ENCODE peak calls at places on chromosomes 16 and 17, in four cellular contexts. A, S, H and R are unnamed samples. For H3K9me3 and H3K4me1, the result is how much of the 10 kb centered on the place peaks cover.

GRCh38 chr16:65570261-65570660 is 448.4 kb upstream of the CDH11 start:
- DNase-seq in H (no peak), S (no peak), A (no peak), R (no peak)

GRCh38 chr17:78602246-78602645 is 25.1 kb upstream of the DNAH17 start:
- DNase-seq in H (no peak), A (no peak), S (no peak), R (no peak)

GRCh38 chr16:23729503-23730424 is 16.7 kb upstream of the ERN2 start:
- DNase-seq in H (peak), S (no peak), A (no peak), R (no peak)

GRCh38 chr16:54931041-54931756 is 534 bp downstream of the IRX5 start:
- DNase-seq in S (peak), A (no peak), H (peak), R (no peak)

GRCh38 chr17:42180411-42180921 is 476 bp downstream of the KCNH4 start:
- DNase-seq in A (no peak), S (no peak), H (no peak), R (no peak)

GRCh38 chr17:31225831-31226230 is 71.2 kb downstream of the OMG start:
- DNase-seq in S (no peak), A (no peak), H (no peak), R (no peak)

GRCh38 chr16:14037960-14038359 is 33.2 kb upstream of the MRTFB start:
- DNase-seq in A (no peak), H (no peak), S (no peak), R (no peak)

GRCh38 chr16:48562475-48562874 is 47.5 kb downstream of the N4BP1 start:
- DNase-seq in H (no peak), S (no peak), A (no peak), R (no peak)

GRCh38 chr16:22232277-22233049 is 26.4 kb downstream of the EEF2K start:
- DNase-seq in A (no peak), S (no peak), H (peak), R (no peak)

GRCh38 chr17:72985882-72986720 is 106.4 kb downstream of the SLC39A11 start:
- DNase-seq in A (no peak), H (peak), S (no peak), R (peak)

GRCh38 chr17:7060165-7060890 is 16.4 kb upstream of the SLC16A11 start:
- DNase-seq in A (no peak), H (no peak), S (peak), R (no peak)

GRCh38 chr16:11361751-11362742 is 16.8 kb downstream of the RMI2 start:
- DNase-seq in S (no peak), H (no peak), A (peak), R (peak)

GRCh38 chr17:49696233-49696761 is 11.5 kb downstream of the SLC35B1 start:
- DNase-seq in A (peak), S (no peak), H (no peak), R (peak)

GRCh38 chr16:73095885-73096341 is 48.0 kb upstream of the ZFHX3 start:
- DNase-seq in S (no peak), A (no peak), H (no peak), R (no peak)

GRCh38 chr17:59719526-59719925 is 12.1 kb downstream of the VMP1 start:
- DNase-seq in H (no peak), A (no peak), S (no peak), R (no peak)

GRCh38 chr16:57091990-57092785 is at the start of gene CPNE2:
- DNase-seq in A (peak), S (peak), H (peak), R (no peak)

GRCh38 chr17:48472485-48473281 is 42.7 kb upstream of the SKAP1 start:
- DNase-seq in S (no peak), A (no peak), H (no peak), R (no peak)

GRCh38 chr17:53142890-53143289 is 679.8 kb upstream of the KIF2B start:
- DNase-seq in H (no peak), S (no peak), A (no peak), R (no peak)

GRCh38 chr16:87954361-87954760 is 3.1 kb downstream of the BANP start:
- DNase-seq in H (peak), A (no peak), S (peak), R (no peak)

GRCh38 chr17:14396542-14396941 is 95.7 kb downstream of the HS3ST3B1 start:
- DNase-seq in H (no peak), S (no peak), A (no peak), R (no peak)

GRCh38 chr16:66344533-66345145 is 21.9 kb upstream of the CDH5 start:
- DNase-seq in H (no peak), S (no peak), A (peak), R (no peak)

GRCh38 chr17:38870259-38871165 is 654 bp downstream of the LASP1 start:
- DNase-seq in A (peak), H (peak), S (peak), R (peak)

GRCh38 chr16:9258423-9259051 is 167.1 kb downstream of the HAPSTR1 start:
- DNase-seq in A (no peak), H (no peak), S (no peak), R (no peak)

GRCh38 chr17:62565817-62566216 is 61.7 kb upstream of the MRC2 start:
- DNase-seq in H (no peak), A (no peak), S (no peak), R (no peak)

GRCh38 chr17:14805348-14805747 is 459.8 kb downstream of the PMP22 start:
- DNase-seq in H (no peak), A (no peak), S (no peak), R (no peak)

GRCh38 chr16:67185003-67185865 is 1.5 kb upstream of the MATCAP1 start:
- DNase-seq in A (peak), S (peak), H (peak), R (peak)

GRCh38 chr16:2194852-2195315 is 1.5 kb downstream of the CASKIN1 start:
- DNase-seq in A (peak), H (no peak), S (no peak), R (peak)

GRCh38 chr17:2694381-2695242 is 17.0 kb downstream of the CLUH start:
- DNase-seq in S (peak), A (no peak), H (no peak), R (no peak)

GRCh38 chr16:12207939-12208338 is 231.4 kb downstream of the SNX29 start:
- DNase-seq in S (no peak), H (no peak), A (no peak), R (no peak)

GRCh38 chr17:33786478-33786877 is 468.6 kb upstream of the CCL2 start:
- DNase-seq in A (no peak), S (no peak), H (no peak), R (no peak)

GRCh38 chr16:68577352-68577853 is 38.3 kb downstream of the ZFP90 start:
- DNase-seq in S (no peak), H (no peak), A (no peak), R (no peak)

GRCh38 chr17:57991537-57991936 is 3.5 kb upstream of the VEZF1 start:
- DNase-seq in S (no peak), H (no peak), A (no peak), R (no peak)

GRCh38 chr17:57988301-57989010 is 402 bp upstream of the VEZF1 start:
- DNase-seq in A (peak), H (peak), S (peak), R (peak)

GRCh38 chr17:57989011-57989345 is 924 bp upstream of the VEZF1 start:
- DNase-seq in S (no peak), A (no peak), H (no peak), R (no peak)

GRCh38 chr17:57987582-57988300 is at the start of gene VEZF1:
- DNase-seq in H (peak), S (peak), A (peak), R (peak)

DNA sequence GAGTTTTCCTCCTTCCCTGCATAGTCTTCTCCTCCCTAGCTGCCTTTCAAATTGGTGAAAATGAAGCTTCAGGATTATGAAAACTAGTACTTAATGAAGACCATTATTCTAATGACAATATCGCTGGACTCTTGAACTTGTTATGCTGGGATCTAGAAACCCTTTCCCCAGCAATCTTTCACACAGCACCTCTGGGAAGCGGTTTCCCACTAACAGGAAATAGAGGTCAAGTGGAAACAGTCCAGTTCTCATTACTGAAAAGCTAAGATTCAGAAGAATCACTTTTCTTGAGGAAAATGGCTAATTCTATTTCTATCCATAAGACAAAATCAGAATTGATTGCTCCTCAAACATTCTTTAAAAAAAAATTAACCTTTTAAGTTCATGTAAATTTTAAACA is 2.0 kb upstream of the VEZF1 start:
- DNase-seq in H (no peak), S (no peak), A (no peak), R (no peak)
- H3K27ac ChIP-seq in H (no peak), S (no peak), A (no peak), R (no peak)

DNA sequence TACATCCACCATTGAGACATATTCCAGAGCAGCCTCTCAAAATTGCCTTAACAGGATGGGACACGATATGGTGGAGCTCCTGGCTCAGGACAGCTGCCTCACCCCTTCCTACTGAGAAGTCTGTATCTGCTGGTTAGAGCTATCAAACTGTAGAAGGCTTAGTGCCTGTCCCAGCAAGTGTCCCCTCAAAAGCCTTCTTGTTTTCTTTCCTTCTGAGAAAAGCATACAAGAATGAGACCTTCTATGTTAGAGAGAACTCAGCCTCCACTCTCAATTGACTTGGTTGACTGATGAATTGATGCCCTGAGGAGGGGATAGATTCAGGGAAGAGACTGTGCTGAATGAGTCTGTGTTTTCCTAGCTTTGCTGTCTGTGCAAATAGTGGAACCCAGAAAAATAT is 2020.9 kb downstream of the TP53TG3F start:
- DNase-seq in A (no peak), H (no peak), S (no peak), R (no peak)
- H3K9me3 ChIP-seq in A (under half), H (under half), S (under half), R (under half)

DNA sequence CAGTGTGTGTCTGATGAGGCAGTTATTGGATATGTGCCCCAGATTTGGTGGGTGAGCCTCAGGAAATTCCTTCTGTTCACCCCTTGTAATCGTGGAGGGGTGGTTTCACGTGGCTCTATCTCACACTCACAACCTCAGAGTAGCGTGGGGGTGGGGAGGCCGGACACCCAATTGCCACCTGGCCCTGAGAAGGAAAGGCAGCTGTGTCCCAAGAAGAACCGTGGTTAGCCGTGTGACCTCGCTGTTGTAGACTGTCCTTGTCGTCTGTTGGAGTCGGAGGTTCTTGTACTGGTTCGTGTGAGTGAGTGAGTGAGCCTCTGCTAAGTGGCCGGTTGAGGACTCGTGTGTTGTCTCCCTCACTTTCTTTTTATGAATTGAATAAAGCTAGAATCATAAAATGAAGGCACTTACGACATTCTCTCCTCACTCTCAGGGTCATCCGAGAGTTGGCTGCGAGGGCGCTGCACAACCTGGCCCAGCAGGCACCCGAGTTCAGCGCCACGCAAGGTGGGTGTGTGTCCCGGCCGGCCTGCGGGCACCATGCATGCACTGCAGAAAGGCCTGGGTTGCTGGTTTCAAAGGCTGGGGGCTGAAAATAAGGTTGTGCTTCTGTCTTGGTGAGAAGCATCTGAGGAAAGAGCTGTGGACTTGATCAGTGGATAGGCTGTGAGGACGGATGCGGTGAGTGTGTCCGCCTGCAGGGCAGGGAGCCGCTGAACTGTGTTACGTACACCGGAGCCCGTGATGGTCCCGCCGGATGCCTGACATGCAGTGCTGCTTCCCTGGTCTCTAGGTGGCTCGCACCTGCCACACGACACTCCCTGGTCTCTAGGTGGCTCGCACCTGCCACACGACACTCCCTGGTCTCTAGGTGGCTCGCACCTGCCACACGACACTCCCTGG is 63.4 kb upstream of the ZNF750 start:
- DNase-seq in S (peak), A (no peak), H (no peak), R (no peak)
- H3K4me1 ChIP-seq in S (under half), A (under half), H (under half), R (under half)

GRCh38 chr17:792277-792676 is 10.1 kb downstream of the MRM3 start:
- DNase-seq in H (peak), S (no peak), A (no peak), R (no peak)
- H3K27ac ChIP-seq in H (no peak), S (no peak), A (no peak), R (no peak)